ENCODE peak calls at places on chromosomes 11 and 22, in nine cellular contexts. I is lung, W is fibroblast of pulmonary artery, M is MM.1S, Y is WERI-Rb-1, J is fibroblast of mammary gland, O is colonic mucosa, X is thoracic aorta, U is foreskin fibroblast. F is an unnamed sample.

GRCh38 chr11:111001986-111002616 is 243.4 kb upstream of the POU2AF2 start:
- DNase-seq in Y (no peak), M (no peak), U (peak; percentile 90), I (no peak), W (peak; percentile 87), X (no peak), J (peak; percentile 96), O (no peak), F (no peak)

GRCh38 chr11:107116358-107116757 is 98.1 kb upstream of the GUCY1A2 start:
- DNase-seq in J (no peak), M (no peak), U (no peak), X (no peak), W (peak; percentile 11), I (no peak), Y (no peak), O (no peak), F (no peak)

GRCh38 chr22:27573992-27574391 is 227.6 kb downstream of the MN1 start:
- DNase-seq in W (peak; percentile 21), M (no peak), U (no peak), J (no peak), I (no peak), Y (no peak), X (no peak), O (no peak), F (no peak)

GRCh38 chr11:74011360-74012071 is 2.6 kb upstream of the UCP3 start:
- DNase-seq in X (no peak), W (peak; percentile 78), J (peak; percentile 77), O (no peak), M (no peak), Y (no peak), I (no peak), U (no peak), F (peak; percentile 63)

GRCh38 chr11:93444671-93445073 is 98.5 kb downstream of the SMCO4 start:
- DNase-seq in O (peak; percentile 40), M (no peak), Y (peak; percentile 14), U (no peak), J (peak; percentile 19), I (no peak), X (no peak), W (peak; percentile 42), F (no peak)

GRCh38 chr22:40147388-40148176 is 30.1 kb upstream of the TNRC6B start:
- DNase-seq in X (no peak), M (no peak), Y (no peak), J (no peak), U (no peak), W (no peak), O (no peak), I (no peak), F (no peak)

GRCh38 chr11:123227763-123228488 is 32.9 kb upstream of the CLMP start:
- DNase-seq in W (no peak), I (no peak), Y (no peak), J (no peak), M (no peak), X (no peak), U (no peak), O (no peak), F (no peak)

GRCh38 chr22:36027960-36028645 is 521 bp downstream of the RBFOX2 start:
- DNase-seq in X (no peak), O (peak; percentile 41), I (peak; percentile 31), W (no peak), U (no peak), J (no peak), Y (peak; percentile 22), M (peak; percentile 52), F (peak; percentile 29)

GRCh38 chr11:82176365-82176764 is 557.3 kb downstream of the FAM181B start:
- DNase-seq in J (no peak), X (no peak), O (no peak), U (no peak), W (no peak), Y (no peak), I (no peak), M (no peak), F (no peak)

GRCh38 chr11:82176945-82177344 is 556.7 kb downstream of the FAM181B start:
- DNase-seq in Y (no peak), X (no peak), I (no peak), U (no peak), O (no peak), M (no peak), W (no peak), J (no peak), F (no peak)

GRCh38 chr11:82174610-82175009 is 559.1 kb downstream of the FAM181B start:
- DNase-seq in I (no peak), W (no peak), M (no peak), U (no peak), J (no peak), O (no peak), X (no peak), Y (no peak), F (no peak)
- TF ChIP-seq CTCF in I (no peak), W (no peak), M (peak; percentile 46), U (no peak), J (peak; percentile 34), O (no peak), X (no peak), Y (peak; percentile 27), F (no peak)

GRCh38 chr22:17862646-17863181 is 88.4 kb upstream of the BID start:
- DNase-seq in J (no peak), X (no peak), I (no peak), Y (no peak), O (no peak), U (no peak), M (peak; percentile 61), W (no peak), F (no peak)

GRCh38 chr22:17861909-17862308 is 87.6 kb upstream of the BID start:
- DNase-seq in I (no peak), W (no peak), M (no peak), Y (no peak), U (no peak), O (no peak), X (no peak), J (no peak), F (no peak)

GRCh38 chr22:17864398-17865182 is 90.3 kb upstream of the BID start:
- DNase-seq in X (no peak), M (no peak), W (no peak), J (no peak), I (no peak), U (no peak), Y (no peak), O (no peak), F (no peak)

GRCh38 chr22:17858033-17858432 is 83.8 kb upstream of the BID start:
- DNase-seq in O (no peak), J (no peak), U (no peak), M (no peak), X (no peak), W (no peak), Y (no peak), I (no peak), F (no peak)

DNA sequence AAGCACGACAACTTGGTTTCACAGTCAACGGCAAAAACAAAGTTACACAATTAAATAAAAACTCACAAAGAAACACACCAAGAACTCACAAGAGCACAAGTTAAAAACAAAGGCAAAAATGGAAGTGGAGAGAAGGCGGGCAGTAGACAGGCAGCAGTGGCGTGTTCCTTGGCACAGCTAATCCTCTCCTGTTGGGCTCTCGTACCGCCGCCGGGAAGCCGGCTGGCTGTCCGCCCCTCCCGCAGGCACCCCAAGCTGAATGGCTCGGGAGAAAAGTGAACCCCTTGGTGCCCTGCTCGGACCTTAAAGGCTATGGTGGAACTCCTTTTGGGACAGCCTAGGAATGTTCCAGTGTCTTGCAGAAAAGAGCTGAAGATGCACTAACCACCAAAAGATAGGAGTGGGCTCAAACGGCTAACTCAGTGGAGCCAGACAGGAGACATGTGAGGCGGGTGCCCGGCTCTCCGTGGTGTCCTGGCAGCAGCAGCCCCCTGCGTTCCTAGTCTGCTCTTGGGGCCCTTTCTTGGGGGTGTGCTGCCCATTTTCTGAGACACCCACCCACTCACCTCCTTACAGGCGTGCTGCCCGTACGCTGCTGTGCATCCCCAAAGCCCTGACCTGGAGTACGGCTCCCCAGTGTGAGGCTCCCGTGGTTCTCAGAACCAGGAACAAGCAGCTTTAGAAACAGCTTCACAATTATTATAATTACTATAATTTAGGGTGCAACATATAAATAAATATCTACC is 86.1 kb upstream of the BID start:
- DNase-seq in X (no peak), Y (no peak), M (no peak), I (no peak), W (no peak), O (no peak), J (no peak), U (no peak), F (no peak)
- TF ChIP-seq CTCF in X (no peak), Y (no peak), M (no peak), I (no peak), W (no peak), O (no peak), J (no peak), U (no peak), F (no peak)

GRCh38 chr22:44329179-44329796 is 16.5 kb upstream of the SHISAL1 start:
- DNase-seq in U (no peak), Y (peak; percentile 46), M (peak; percentile 94), X (no peak), I (no peak), J (no peak), O (no peak), W (no peak), F (peak; percentile 74)

GRCh38 chr22:44328326-44328725 is 15.6 kb upstream of the SHISAL1 start:
- DNase-seq in I (no peak), M (no peak), U (no peak), X (no peak), W (no peak), O (no peak), J (no peak), Y (no peak), F (no peak)

GRCh38 chr22:44326549-44326881 is 13.8 kb upstream of the SHISAL1 start:
- DNase-seq in W (no peak), Y (no peak), O (no peak), I (no peak), M (no peak), J (no peak), X (no peak), U (no peak), F (no peak)

GRCh38 chr22:44328762-44329161 is 16.0 kb upstream of the SHISAL1 start:
- DNase-seq in X (no peak), U (no peak), J (no peak), O (no peak), W (no peak), Y (no peak), I (no peak), M (no peak), F (no peak)

DNA sequence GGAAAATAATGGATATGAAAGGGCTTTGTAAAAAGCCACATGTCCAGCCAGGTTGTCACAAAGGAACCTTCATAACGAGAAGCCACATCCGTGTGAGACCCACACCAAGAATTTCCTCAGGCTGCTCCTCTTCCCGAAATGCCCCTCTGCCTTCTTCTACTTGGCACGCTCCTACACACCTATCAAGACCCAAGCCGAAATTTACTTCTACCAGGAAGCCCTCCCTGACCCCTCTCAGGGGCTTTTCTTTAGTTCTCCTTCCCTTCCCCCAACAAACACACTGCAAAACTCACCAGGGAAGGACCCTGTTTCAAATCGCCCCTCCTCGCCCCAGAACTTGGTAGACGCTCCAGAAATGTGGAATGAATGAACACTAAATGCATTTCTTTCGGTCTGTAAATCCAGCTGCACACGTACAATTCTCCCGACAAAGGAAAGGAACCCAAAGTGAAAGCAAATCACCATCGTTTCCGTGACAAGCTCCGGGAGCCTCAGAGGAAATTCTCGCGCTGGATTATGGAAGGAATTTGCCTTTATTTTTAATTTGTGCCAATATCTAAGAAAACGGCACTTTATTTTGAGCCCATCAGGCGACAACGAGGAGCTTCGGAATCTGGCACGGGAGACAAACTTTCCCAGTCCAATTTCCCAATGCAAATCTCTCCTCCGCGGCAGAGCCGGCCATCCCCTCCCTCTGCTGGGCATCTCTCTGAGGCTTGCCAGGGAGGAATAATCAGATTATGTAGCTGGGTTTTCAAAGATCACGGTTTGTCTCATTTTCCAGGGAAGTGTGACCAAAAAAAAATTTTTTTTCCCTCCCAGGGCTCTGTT is 13.2 kb upstream of the SHISAL1 start:
- DNase-seq in U (peak; percentile 33), M (no peak), I (no peak), W (peak; percentile 56), X (no peak), J (peak; percentile 35), Y (no peak), O (no peak), F (no peak)
- TF ChIP-seq CTCF in U (peak; percentile 43), M (no peak), I (no peak), W (peak; percentile 49), X (no peak), J (peak; percentile 51), Y (peak; percentile 13), O (no peak), F (no peak)

GRCh38 chr22:44309137-44309536 is 3.6 kb downstream of the SHISAL1 start:
- DNase-seq in X (no peak), Y (peak; percentile 86), J (peak; percentile 95), U (peak; percentile 92), I (peak; percentile 42), O (peak; percentile 36), W (peak; percentile 91), M (no peak), F (no peak)

GRCh38 chr22:44312766-44313165 is at the start of gene SHISAL1:
- DNase-seq in O (no peak), U (no peak), Y (no peak), W (peak; percentile 20), X (no peak), J (peak; percentile 26), I (no peak), M (no peak), F (no peak)

GRCh38 chr22:44311855-44312170 is 938 bp downstream of the SHISAL1 start:
- DNase-seq in M (no peak), X (no peak), W (peak; percentile 90), O (no peak), I (no peak), Y (no peak), J (peak; percentile 73), U (no peak), F (no peak)

GRCh38 chr22:44309647-44310046 is 3.1 kb downstream of the SHISAL1 start:
- DNase-seq in Y (no peak), X (no peak), W (peak; percentile 21), M (no peak), U (no peak), I (no peak), J (peak; percentile 30), O (no peak), F (no peak)

DNA sequence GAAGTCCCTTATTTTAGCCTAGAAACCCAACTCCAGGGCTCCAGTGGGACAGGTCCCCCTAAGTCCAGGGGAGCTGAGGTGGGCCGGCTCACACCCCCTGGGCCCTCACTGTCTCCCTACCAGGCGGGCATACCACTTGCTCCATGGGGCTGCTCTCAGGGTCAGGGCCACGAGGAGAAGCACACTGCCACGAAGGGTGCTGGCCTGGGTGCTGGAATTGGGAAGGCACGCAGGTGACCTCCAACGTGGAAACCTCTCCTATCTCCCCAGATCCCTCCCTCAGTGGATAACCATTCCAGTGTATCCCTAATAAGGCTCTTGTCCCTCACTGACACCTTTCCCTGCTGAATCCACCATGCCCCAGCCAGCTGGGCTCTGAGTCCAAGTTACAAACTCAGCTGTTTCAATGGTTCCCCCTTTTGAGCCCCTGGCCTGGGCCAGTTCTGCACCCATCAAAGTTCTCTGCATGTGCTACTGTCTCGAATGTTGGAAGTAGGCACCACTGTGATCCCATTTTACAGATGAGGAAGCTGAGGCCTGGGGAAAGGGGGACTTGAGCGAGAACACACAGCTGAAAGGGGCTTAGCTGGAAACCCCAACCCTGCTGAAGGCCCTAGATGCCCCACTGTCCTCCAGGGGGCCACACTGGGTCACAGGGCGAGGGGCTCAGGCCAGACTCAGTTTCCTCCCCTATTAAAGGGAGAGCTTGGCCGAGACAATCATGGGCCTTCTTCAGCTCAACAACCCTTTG is 1.5 kb downstream of the SHISAL1 start:
- DNase-seq in J (no peak), Y (no peak), W (no peak), U (no peak), X (no peak), M (no peak), O (no peak), I (no peak), F (no peak)
- TF ChIP-seq CTCF in J (no peak), Y (peak; percentile 26), W (no peak), U (no peak), X (no peak), M (no peak), O (no peak), I (no peak), F (peak; percentile 15)